ENCODE peak calls at places on chromosomes 13 and 19, in six cellular contexts. X, I, O, Q, F and E are unnamed samples.

GRCh38 chr13:40236566-40237168 is 429.8 kb downstream of the FOXO1 start:
- DNase-seq in F (peak; percentile 77), I (no peak), X (no peak), O (no peak), Q (peak; percentile 17), E (no peak)

GRCh38 chr19:18271433-18271841 is 2.8 kb downstream of the IQCN start:
- DNase-seq in Q (no peak), O (no peak), X (no peak), I (no peak), F (no peak), E (no peak)

GRCh38 chr19:29873024-29873800 is 61.4 kb downstream of the CCNE1 start:
- DNase-seq in O (peak; percentile 59), X (peak; percentile 49), F (peak; percentile 9), I (peak; percentile 75), Q (peak; percentile 45), E (peak; percentile 78)

GRCh38 chr19:11196406-11197287 is 698 bp downstream of the KANK2 start:
- DNase-seq in Q (peak; percentile 42), F (peak; percentile 32), O (peak; percentile 64), X (peak; percentile 36), I (peak; percentile 77), E (no peak)

GRCh38 chr13:50991624-50992610 is 82.3 kb downstream of the RNASEH2B start:
- DNase-seq in Q (no peak), I (no peak), F (no peak), O (no peak), X (no peak), E (no peak)

GRCh38 chr13:40116008-40116407 is 460.5 kb downstream of the COG6 start:
- DNase-seq in Q (no peak), O (peak; percentile 35), F (peak; percentile 87), I (no peak), X (peak; percentile 79), E (peak; percentile 22)

GRCh38 chr13:36344173-36344572 is 2.0 kb downstream of the SPART start:
- DNase-seq in X (peak; percentile 10), O (no peak), F (peak; percentile 83), I (no peak), Q (no peak), E (no peak)

GRCh38 chr19:53554804-53555203 is 16.9 kb downstream of the ZNF331 start:
- DNase-seq in Q (no peak), I (no peak), X (no peak), O (no peak), F (no peak), E (no peak)

GRCh38 chr13:29935309-29935981 is 85.0 kb upstream of the UBL3 start:
- DNase-seq in X (peak; percentile 51), I (no peak), Q (no peak), F (no peak), O (peak; percentile 30), E (peak; percentile 66)

DNA sequence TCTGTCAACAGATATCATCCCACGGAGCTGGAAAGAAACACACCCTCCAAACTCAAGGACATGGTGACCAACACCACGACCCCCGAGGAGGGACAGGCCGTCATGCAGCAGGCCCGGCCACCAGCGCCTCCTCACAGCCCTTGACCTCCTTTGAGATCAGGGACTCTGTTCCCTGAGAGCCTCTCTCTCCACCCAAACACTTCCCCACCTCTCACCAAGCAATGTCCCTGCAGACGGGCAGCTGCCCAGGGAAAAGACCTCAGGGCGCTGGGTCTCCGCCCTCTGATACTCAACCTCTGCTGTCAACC is 10.0 kb downstream of the SCGB2B2 start:
- DNase-seq in O (no peak), X (no peak), I (no peak), F (no peak), Q (no peak), E (no peak)
- H3K27ac ChIP-seq in O (peak overlapping the region; percentile 64), X (no peak overlapping the region), I (peak overlapping the region; percentile 71), F (no peak overlapping the region), Q (peak overlapping the region; percentile 76), E (no peak overlapping the region)

DNA sequence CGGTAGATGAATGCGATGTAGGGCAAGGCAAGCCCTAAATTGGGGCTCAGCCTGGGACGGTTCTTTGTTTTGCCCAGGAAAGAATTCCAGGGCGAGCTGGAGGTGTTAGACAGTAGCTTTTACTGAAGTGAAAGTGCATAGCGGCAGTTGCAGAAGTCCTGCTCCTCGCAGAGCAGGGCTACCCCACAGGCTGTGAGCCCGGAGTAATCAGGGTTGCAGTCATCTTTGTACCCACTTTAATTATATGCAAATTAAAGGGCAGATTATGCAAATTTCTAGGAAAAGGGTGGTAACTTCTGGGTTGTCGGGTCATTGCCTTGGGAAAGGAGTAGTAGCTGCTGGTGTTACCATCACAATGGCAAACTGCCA is 30.5 kb downstream of the VAV1 start:
- DNase-seq in I (no peak), Q (no peak), F (no peak), X (no peak), O (no peak), E (no peak)
- H3K27ac ChIP-seq in I (peak overlapping the region; percentile 63), Q (no peak overlapping the region), F (no peak overlapping the region), X (peak overlapping the region; percentile 68), O (no peak overlapping the region), E (peak overlapping the region; percentile 60)

DNA sequence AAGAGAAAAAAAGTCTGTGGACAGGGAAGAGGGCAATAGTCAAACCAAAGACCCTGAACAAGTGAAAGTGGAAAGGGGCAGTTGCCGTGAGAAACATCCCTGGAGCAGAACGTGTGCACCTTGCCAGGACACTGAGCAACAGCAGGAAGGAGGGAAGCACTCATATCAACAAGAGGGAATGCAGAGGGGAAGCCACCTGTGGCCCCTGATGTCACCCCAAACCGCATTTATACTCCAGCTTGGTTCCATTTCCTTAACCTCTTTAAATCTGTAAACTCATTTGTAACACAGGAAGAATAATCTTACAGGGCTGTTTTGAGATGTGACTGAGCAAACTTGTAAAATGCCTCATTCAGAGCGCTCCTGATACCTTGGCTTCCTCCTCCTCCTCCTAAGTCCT is 698.8 kb downstream of the DIAPH3 start:
- DNase-seq in O (no peak), X (no peak), F (no peak), I (no peak), Q (no peak), E (no peak)
- H3K27ac ChIP-seq in O (no peak overlapping the region), X (no peak overlapping the region), F (no peak overlapping the region), I (no peak overlapping the region), Q (no peak overlapping the region), E (no peak overlapping the region)

GRCh38 chr19:46745521-46746280 is at the start of gene FKRP:
- DNase-seq in F (no peak), I (no peak), O (peak; percentile 52), X (no peak), Q (peak; percentile 25), E (no peak)

GRCh38 chr19:46748325-46749109 is 2.3 kb upstream of the STRN4 start:
- DNase-seq in I (peak; percentile 84), X (peak; percentile 72), O (peak; percentile 67), F (peak; percentile 71), Q (peak; percentile 56), E (peak; percentile 74)

GRCh38 chr19:46746281-46746965 is at the start of gene STRN4:
- DNase-seq in O (peak; percentile 67), F (no peak), Q (peak; percentile 43), X (peak; percentile 57), I (peak; percentile 81), E (peak; percentile 53)

GRCh38 chr19:46744005-46744691 is 1.7 kb upstream of the FKRP start:
- DNase-seq in O (no peak), F (no peak), Q (no peak), X (no peak), I (no peak), E (no peak)

DNA sequence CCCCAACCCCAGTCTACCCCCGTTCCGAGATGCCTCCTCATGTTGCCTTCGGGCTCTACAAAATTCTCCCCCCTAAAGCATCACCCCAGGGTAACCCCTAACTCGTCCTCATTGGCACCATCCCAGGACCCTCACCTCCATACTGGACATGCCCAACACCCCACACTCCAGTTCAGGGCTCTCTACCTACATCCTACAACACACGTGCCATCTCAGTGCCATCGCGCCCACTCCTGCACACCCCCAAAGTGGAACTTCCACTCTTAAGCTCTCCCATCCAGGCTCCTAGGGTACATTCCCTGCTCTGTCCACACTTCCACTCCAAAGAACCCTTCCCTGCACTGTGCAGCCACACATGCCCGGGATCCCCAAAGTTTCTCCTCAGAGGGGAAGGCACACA is 827 bp upstream of the FKRP start:
- DNase-seq in Q (no peak), O (no peak), I (no peak), X (no peak), F (no peak), E (no peak)
- H3K27ac ChIP-seq in Q (peak overlapping the region; percentile 81), O (peak overlapping the region; percentile 95), I (peak overlapping the region; percentile 88), X (peak overlapping the region; percentile 94), F (peak overlapping the region; percentile 44), E (no peak overlapping the region)